ENCODE peak calls at places on chromosomes 16 and 17, in four cellular contexts. B is H1, X is K562, Q is HepG2. G is an unnamed sample.

GRCh38 chr17:30236807-30237206 is 1.3 kb upstream of the SLC6A4 start:
- DNase-seq in X (no peak), Q (peak), B (peak), G (peak)

GRCh38 chr16:70018254-70018653 is 67.1 kb downstream of the CLEC18A start:
- DNase-seq in B (no peak), Q (peak), X (peak), G (peak)

GRCh38 chr17:63780507-63780906 is 6.5 kb downstream of the DDX42 start:
- DNase-seq in Q (no peak), X (no peak), B (no peak), G (no peak)

GRCh38 chr16:47488051-47488450 is 26.9 kb downstream of the PHKB start:
- DNase-seq in B (no peak), Q (no peak), X (no peak), G (no peak)

GRCh38 chr16:1723450-1724147 is 17.6 kb downstream of the MAPK8IP3 start:
- DNase-seq in Q (peak), X (peak), B (peak), G (peak)

GRCh38 chr17:79214940-79215604 is 140.4 kb downstream of the ENGASE start:
- DNase-seq in B (no peak), Q (no peak), X (no peak), G (no peak)

GRCh38 chr17:78724544-78724943 is 57.5 kb downstream of the CYTH1 start:
- DNase-seq in Q (no peak), B (no peak), X (no peak), G (no peak)

GRCh38 chr16:252366-253337 is 18.0 kb downstream of the FAM234A start:
- DNase-seq in Q (no peak), X (peak), B (no peak), G (no peak)

GRCh38 chr17:50487213-50488096 is 8.8 kb downstream of the RSAD1 start:
- DNase-seq in B (no peak), X (no peak), Q (no peak), G (no peak)

GRCh38 chr16:31270795-31271194 is 11.0 kb downstream of the ITGAM start:
- DNase-seq in B (peak), X (no peak), Q (no peak), G (no peak)

DNA sequence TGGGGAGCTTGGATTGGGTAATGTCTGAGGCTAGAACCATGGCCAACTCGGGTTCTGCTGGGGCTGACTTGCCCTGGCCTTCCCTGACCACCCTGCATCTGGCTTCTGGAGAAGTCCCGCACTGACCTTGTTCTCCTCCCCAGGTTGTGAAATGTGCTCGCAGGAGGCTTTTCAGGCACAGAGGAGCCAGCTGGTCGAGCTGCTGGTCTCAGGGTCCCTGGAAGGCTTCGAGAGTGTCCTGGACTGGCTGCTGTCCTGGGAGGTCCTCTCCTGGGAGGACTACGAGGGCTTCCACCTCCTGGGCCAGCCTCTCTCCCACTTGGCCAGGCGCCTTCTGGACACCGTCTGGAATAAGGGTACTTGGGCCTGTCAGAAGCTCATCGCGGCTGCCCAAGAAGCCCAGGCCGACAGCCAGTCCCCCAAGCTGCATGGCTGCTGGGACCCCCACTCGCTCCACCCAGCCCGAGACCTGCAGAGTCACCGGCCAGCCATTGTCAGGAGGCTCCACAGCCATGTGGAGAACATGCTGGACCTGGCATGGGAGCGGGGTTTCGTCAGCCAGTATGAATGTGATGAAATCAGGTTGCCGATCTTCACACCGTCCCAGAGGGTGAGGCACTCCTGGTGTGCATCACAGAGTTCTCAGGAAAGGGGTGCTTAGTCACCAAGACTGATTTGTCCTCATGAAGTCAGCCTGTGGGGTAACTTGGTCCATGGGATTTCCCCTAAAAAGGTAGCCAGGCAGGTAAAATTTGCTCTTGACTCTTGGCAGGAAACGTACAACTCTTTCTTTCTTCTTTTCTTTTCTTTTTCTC is 6.1 kb downstream of the NOD2 start:
- DNase-seq in X (no peak), B (no peak), Q (peak), G (no peak)
- TF ChIP-seq SP1 in X (no peak), B (no peak), Q (no peak), G (no peak)

GRCh38 chr17:17091856-17092756 is 49.8 kb downstream of the MPRIP start:
- DNase-seq in B (no peak), X (no peak), Q (no peak), G (no peak)

GRCh38 chr17:17089206-17089550 is 46.9 kb downstream of the MPRIP start:
- DNase-seq in B (no peak), X (no peak), Q (no peak), G (no peak)

GRCh38 chr17:17091276-17091675 is 49.0 kb downstream of the MPRIP start:
- DNase-seq in X (no peak), B (no peak), Q (no peak), G (no peak)

GRCh38 chr17:17089796-17090641 is 47.8 kb downstream of the MPRIP start:
- DNase-seq in B (no peak), X (no peak), Q (no peak), G (peak)

GRCh38 chr17:17090642-17091103 is 48.4 kb downstream of the MPRIP start:
- DNase-seq in Q (no peak), B (no peak), X (no peak), G (no peak)
- TF ChIP-seq JUN in Q (no peak), B (no peak), X (no peak), G (no peak)

GRCh38 chr16:53775106-53775820 is 71.3 kb downstream of the FTO start:
- DNase-seq in B (no peak), X (no peak), Q (no peak), G (no peak)
- TF ChIP-seq SP1 in B (no peak), X (no peak), Q (no peak), G (no peak)

DNA sequence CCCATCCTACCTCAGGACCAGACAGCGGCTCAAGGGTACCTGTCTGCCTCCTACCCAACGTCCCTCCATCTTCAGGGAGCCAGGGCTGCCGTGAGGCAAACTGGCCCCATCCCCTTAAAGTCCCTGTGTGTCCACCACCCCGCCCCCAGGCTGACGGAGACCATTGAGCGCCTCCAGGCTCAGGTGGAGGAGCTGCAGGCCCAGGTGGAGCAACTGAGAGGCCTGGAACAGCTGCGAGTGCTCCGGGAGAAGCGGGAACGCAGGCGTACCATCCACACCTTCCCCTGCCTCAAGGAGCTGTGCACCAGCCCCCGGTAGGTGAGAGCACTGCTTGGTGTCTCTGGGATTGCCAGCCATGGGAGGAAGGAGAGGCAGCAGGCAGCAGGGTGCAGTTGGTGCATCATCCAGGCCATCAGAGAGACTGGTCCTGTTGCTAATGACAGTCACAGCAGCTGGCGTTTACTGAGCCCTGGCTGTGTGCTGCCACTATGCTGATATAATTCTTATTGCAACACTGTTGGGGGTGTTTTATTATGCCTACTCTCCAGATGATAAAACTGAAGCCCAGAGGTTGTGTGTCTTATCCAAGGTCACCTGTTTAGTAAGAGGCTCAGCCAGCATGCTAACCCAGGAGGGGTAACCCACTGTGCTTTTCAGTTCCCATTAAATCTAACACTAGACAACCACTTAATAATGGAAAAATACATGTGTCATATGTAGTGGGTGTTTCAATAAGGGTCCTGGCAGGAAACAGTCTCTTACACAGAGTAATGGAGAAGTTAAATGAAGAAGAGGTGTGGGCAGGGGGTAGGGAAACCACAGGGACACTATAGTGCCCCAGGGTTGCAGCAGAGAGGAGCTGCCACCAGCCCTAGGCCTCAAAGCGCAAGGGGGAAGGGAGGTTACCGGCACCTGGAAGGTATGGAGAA is 10.3 kb upstream of the MRPL58 start:
- DNase-seq in X (no peak), Q (no peak), B (no peak), G (no peak)
- TF ChIP-seq JUN in X (no peak), Q (no peak), B (no peak), G (no peak)

DNA sequence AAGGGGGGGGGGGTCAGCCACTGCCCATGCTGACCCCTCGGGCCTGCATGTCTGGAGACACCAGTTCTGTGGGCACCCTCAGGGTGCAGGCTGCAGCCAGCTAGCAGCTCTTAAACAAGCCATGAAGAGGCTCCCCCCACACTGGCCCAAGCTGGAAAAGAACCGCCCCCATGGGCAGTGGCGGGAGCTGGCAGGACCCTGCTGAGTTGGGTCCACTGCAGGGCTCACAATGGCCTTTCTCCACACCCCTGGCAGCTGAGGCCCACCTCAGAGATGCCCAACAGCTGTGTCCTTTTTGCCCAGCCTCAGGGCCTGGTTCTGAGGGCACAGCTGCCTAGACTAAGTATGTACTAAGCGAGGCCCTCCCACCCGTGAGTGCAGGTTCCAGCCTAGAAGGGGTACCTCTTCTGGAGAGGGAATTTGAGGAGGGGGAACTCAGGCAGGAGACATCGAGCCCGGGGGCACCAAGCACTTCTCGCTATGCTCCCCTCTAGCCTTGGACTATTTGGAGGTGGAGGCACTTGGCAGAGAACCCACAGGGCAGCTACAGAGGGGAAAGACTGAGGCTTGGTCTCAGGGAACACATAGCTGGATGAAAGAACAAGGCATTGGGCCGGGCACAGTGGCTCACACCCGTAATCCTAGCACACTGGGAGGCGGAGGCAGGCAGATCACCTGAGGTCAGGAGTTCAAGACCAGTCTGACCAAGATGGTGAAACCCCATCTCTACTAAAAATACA is 3.2 kb downstream of the THRA start:
- DNase-seq in B (no peak), Q (no peak), X (no peak), G (no peak)
- TF ChIP-seq SP1 in B (no peak), Q (no peak), X (no peak), G (no peak)

GRCh38 chr17:16488572-16488997 is 3.4 kb downstream of the LRRC75A start:
- DNase-seq in X (peak), B (no peak), Q (no peak), G (no peak)
- TF ChIP-seq JUN in X (no peak), B (no peak), Q (no peak), G (no peak)

GRCh38 chr17:27974531-27975145 is 67.8 kb upstream of the NLK start:
- DNase-seq in X (no peak), Q (no peak), B (no peak), G (no peak)

GRCh38 chr17:27976331-27976730 is 66.1 kb upstream of the NLK start:
- DNase-seq in X (no peak), Q (no peak), B (no peak), G (no peak)

GRCh38 chr17:27973258-27974044 is 69.0 kb upstream of the NLK start:
- DNase-seq in X (no peak), Q (no peak), B (no peak), G (no peak)

GRCh38 chr17:27974045-27974436 is 68.4 kb upstream of the NLK start:
- DNase-seq in Q (no peak), B (no peak), X (no peak), G (no peak)

DNA sequence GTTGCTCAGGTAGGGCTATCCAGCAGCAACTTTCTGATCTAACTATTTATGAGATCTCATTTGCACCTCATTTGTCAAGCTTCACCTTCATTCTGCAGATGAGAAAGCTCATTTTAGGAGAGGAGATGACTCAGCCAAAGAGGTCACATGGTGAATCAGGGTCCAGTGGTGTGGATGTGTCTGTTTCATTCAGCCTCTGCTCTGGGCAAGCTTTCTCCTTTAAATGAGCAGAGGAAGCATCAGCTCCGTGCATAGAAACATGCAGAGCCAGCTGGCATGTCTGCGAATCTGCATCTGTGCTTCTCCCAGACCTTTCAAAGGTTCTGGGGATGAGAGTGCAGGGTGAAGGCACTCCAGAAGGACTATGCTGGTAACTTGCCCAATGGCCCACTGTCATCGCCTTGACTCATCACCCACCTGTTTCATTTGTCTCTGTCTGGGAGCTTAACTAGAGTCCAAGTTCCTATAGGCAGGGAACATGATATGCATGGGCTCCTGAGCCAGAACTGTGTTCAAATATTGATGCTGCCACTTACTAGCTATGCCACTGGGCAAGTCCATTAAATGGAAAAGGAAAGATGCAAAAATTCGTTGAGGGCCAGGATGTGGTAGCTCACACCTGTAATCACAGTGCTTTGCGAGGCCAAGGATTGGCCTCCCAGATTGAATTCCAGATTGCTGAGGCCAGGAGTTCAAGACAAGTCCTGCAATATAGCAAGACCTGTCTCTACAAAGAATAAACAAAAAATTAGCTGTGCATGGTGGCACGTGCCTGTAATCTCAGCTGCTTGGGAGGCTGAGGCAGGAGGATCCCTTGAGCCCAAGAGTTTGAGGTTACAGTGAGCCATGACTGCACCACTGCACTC is 67.1 kb upstream of the NLK start:
- DNase-seq in X (peak), B (no peak), Q (no peak), G (no peak)
- TF ChIP-seq SP1 in X (no peak), B (no peak), Q (no peak), G (no peak)